ENCODE peak calls at places on chromosomes 16 and 17, in eight cellular contexts. V is naive thymus-derived CD8-positive, alpha-beta T cell; H is RWPE1; B is mucosa of descending colon; Q is substantia nigra; Y is NCI-H2029; S is Daoy; E is HuH-7.5. K is an unnamed sample.

GRCh38 chr16:81625544-81626152 is 153.4 kb upstream of the PLCG2 start:
- DNase-seq in V (no peak), H (peak; percentile 44), B (no peak), Q (peak; percentile 54), Y (no peak), S (peak; percentile 81), E (no peak), K (no peak)

GRCh38 chr17:75691371-75692290 is 24.5 kb downstream of the SAP30BP start:
- DNase-seq in V (no peak), H (no peak), B (peak; percentile 40), Q (peak; percentile 81), Y (no peak), S (peak; percentile 96), E (no peak), K (no peak)

GRCh38 chr16:50467943-50468748 is 80.0 kb upstream of the NKD1 start:
- DNase-seq in V (no peak), H (no peak), B (peak; percentile 32), Q (no peak), Y (no peak), S (no peak), E (peak; percentile 29), K (no peak)

GRCh38 chr16:90077757-90078593 is 844 bp upstream of the PRDM7 start:
- DNase-seq in V (peak; percentile 11), H (no peak), B (peak; percentile 73), Q (no peak), Y (peak; percentile 0), S (no peak), E (peak; percentile 28), K (peak; percentile 38)

GRCh38 chr16:2194166-2194834 is 2.1 kb downstream of the CASKIN1 start:
- DNase-seq in V (no peak), H (peak; percentile 74), B (no peak), Q (no peak), Y (no peak), S (peak; percentile 68), E (no peak), K (no peak)

GRCh38 chr17:79981661-79982101 is 54.0 kb downstream of the TBC1D16 start:
- DNase-seq in V (no peak), H (no peak), B (peak; percentile 16), Q (no peak), Y (no peak), S (no peak), E (no peak), K (no peak)

GRCh38 chr16:23207485-23207884 is 24.9 kb downstream of the SCNN1G start:
- DNase-seq in V (no peak), H (no peak), B (no peak), Q (no peak), Y (peak; percentile 90), S (no peak), E (no peak), K (no peak)

GRCh38 chr17:17305282-17305801 is 2.2 kb downstream of the NT5M start:
- DNase-seq in V (no peak), H (no peak), B (peak; percentile 35), Q (no peak), Y (no peak), S (peak; percentile 59), E (no peak), K (peak; percentile 41)

GRCh38 chr16:12655530-12655929 is 148.2 kb downstream of the CPPED1 start:
- DNase-seq in V (no peak), H (no peak), B (no peak), Q (no peak), Y (no peak), S (no peak), E (no peak), K (no peak)

K was measured in effector memory CD8-positive, alpha-beta T cell.